ENCODE peak calls at places on chromosomes 5 and 9, in seven cellular contexts. Z is NCI-H1105; M is activated CD4-positive, alpha-beta T cell treated with anti-CD3 and anti-CD28 coated beads for 48 hours; R is H4; Q is GM23338; Y is stimulated activated naive B cell treated with anti-CD40 and anti-IgM and Interleukin-4, amounts not matched to agents 10 μg/mL and 1 μg/mL and 100 μg/mL, for 72 hours; C is activated effector memory CD4-positive, alpha-beta T cell treated with Interleukin-2 at 50 U/mL for 16 hours. S is an unnamed sample.

GRCh38 chr9:16718952-16719351 is 151.5 kb downstream of the BNC2 start:
- DNase-seq in Q (no peak), R (no peak), C (no peak), Y (no peak), Z (no peak), M (no peak), S (no peak)

GRCh38 chr5:16886366-16886736 is 49.7 kb downstream of the MYO10 start:
- DNase-seq in Q (no peak), Y (no peak), M (no peak), R (no peak), C (no peak), Z (no peak), S (peak)

GRCh38 chr9:79742145-79742820 is 170.5 kb downstream of the TLE4 start:
- DNase-seq in Q (peak), C (no peak), M (no peak), Z (no peak), Y (no peak), R (no peak), S (no peak)

GRCh38 chr5:1337490-1338195 is 7.3 kb downstream of the CLPTM1L start:
- DNase-seq in Q (no peak), Z (no peak), C (no peak), M (no peak), Y (no peak), R (no peak), S (no peak)

GRCh38 chr9:74122661-74123060 is 374.5 kb upstream of the RORB start:
- DNase-seq in Y (no peak), M (peak), Z (no peak), C (no peak), Q (no peak), R (no peak), S (no peak)

GRCh38 chr5:56876325-56876724 is 33.1 kb upstream of the SETD9 start:
- DNase-seq in M (no peak), C (no peak), Y (no peak), R (no peak), Z (no peak), Q (no peak), S (no peak)

GRCh38 chr9:90299963-90300362 is 342.7 kb downstream of the DIRAS2 start:
- DNase-seq in R (no peak), Y (no peak), C (no peak), Q (no peak), M (no peak), Z (no peak), S (no peak)

GRCh38 chr9:5900622-5901021 is 9.9 kb downstream of the MLANA start:
- DNase-seq in M (no peak), Z (no peak), R (no peak), Y (no peak), C (no peak), Q (no peak), S (no peak)

GRCh38 chr5:161414037-161414436 is 132.5 kb downstream of the GABRB2 start:
- DNase-seq in Q (no peak), R (no peak), Y (no peak), M (no peak), C (no peak), Z (no peak), S (no peak)

GRCh38 chr5:1017056-1017455 is 8.5 kb downstream of the NKD2 start:
- DNase-seq in Q (no peak), R (no peak), C (no peak), Z (no peak), Y (no peak), M (no peak), S (no peak)

GRCh38 chr5:170538970-170539586 is 35.3 kb downstream of the KCNIP1 start:
- DNase-seq in M (no peak), C (no peak), Q (no peak), R (no peak), Y (no peak), Z (no peak), S (no peak)

S was measured in gastrocnemius medialis.